ENCODE peak calls at places on chromosomes 3 and 15, in four cellular contexts. C, U, T and Y are unnamed samples.

GRCh38 chr3:33173672-33174071 is 44.9 kb downstream of the SUSD5 start:
- DNase-seq in C (no peak), U (no peak), T (no peak), Y (no peak)

GRCh38 chr3:114121996-114122709 is 56.7 kb downstream of the DRD3 start:
- DNase-seq in C (peak; percentile 78), U (no peak), T (no peak), Y (no peak)

GRCh38 chr15:65292938-65293518 is 2.8 kb upstream of the RNU5A-1 start:
- DNase-seq in C (no peak), U (no peak), T (peak; percentile 45), Y (no peak)

GRCh38 chr3:42007785-42008184 is 45.9 kb upstream of the ULK4 start:
- DNase-seq in C (no peak), U (no peak), T (no peak), Y (no peak)

GRCh38 chr3:28279770-28280169 is 38.4 kb downstream of the CMC1 start:
- DNase-seq in C (peak; percentile 76), U (no peak), T (no peak), Y (no peak)

GRCh38 chr3:110165753-110166152 is 828.4 kb upstream of the DPPA4 start:
- DNase-seq in C (no peak), U (no peak), T (no peak), Y (no peak)

GRCh38 chr3:54020436-54020835 is 101.9 kb upstream of the CACNA2D3 start:
- DNase-seq in C (no peak), U (no peak), T (no peak), Y (no peak)

GRCh38 chr3:149639093-149639486 is 18.7 kb downstream of the WWTR1 start:
- DNase-seq in C (no peak), U (no peak), T (no peak), Y (no peak)

GRCh38 chr15:23422099-23422945 is 24.7 kb downstream of the GOLGA6L2 start:
- DNase-seq in C (no peak), U (no peak), T (no peak), Y (no peak)

GRCh38 chr3:36837089-36837488 is 72.7 kb upstream of the DCLK3 start:
- DNase-seq in C (no peak), U (no peak), T (no peak), Y (no peak)
- TF ChIP-seq CTCF in C (peak; percentile 12), U (no peak), T (no peak), Y (no peak)

GRCh38 chr15:68271854-68272471 is 5.6 kb upstream of the FEM1B start:
- DNase-seq in C (peak; percentile 48), U (no peak), T (peak; percentile 63), Y (peak; percentile 84)

GRCh38 chr15:68275165-68275746 is 2.3 kb upstream of the FEM1B start:
- DNase-seq in C (peak; percentile 43), U (no peak), T (peak; percentile 68), Y (no peak)

GRCh38 chr15:68272797-68273271 is 4.7 kb upstream of the FEM1B start:
- DNase-seq in C (peak; percentile 64), U (no peak), T (no peak), Y (no peak)

GRCh38 chr15:68276668-68277067 is 877 bp upstream of the FEM1B start:
- DNase-seq in C (no peak), U (no peak), T (no peak), Y (no peak)

DNA sequence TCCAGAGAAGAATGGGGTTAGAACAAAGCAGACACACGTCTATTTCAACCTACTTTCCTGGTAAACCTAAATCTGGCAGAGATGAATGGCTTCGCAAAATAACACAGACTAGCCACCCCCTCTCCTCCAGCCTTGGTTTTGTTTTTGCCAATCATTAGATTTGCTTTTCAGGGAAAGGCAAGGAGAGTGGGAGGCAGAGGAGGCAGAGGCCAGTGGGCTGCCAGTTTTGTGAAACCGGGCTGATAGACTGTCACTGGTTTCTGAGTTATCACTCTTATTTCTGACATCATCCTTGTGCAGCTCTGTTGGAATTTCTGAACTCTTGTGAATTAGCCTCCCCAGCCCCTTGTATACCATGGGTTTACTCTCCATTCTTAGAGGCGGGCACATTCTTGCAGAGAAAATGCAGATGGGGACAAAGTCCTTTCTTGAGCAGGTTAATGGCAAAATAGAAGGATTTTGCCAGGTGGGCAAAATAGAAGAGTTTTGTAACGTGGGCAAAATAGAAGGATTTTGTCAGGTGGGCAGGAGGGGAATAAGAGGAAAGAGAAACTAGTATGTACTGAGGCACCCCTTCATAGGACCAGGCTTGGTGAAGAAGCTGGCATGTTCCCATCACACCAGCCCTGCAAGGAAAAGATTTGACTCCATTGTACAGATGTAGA is 3.2 kb upstream of the FEM1B start:
- DNase-seq in C (no peak), U (no peak), T (no peak), Y (no peak)
- H3K4me3 ChIP-seq in C (no peak overlapping the region), U (no peak overlapping the region), T (no peak overlapping the region), Y (no peak overlapping the region)

GRCh38 chr15:88861621-88862020 is 33.7 kb downstream of the HAPLN3 start:
- DNase-seq in C (no peak), U (no peak), T (no peak), Y (no peak)

GRCh38 chr15:88866295-88866881 is 29.0 kb downstream of the HAPLN3 start:
- DNase-seq in C (no peak), U (no peak), T (no peak), Y (no peak)

GRCh38 chr15:88865498-88866099 is 29.7 kb downstream of the HAPLN3 start:
- DNase-seq in C (no peak), U (no peak), T (no peak), Y (no peak)

GRCh38 chr15:88863412-88863811 is 31.9 kb downstream of the HAPLN3 start:
- DNase-seq in C (no peak), U (no peak), T (no peak), Y (no peak)

GRCh38 chr15:88864861-88865497 is 30.4 kb downstream of the HAPLN3 start:
- DNase-seq in C (no peak), U (no peak), T (no peak), Y (no peak)
- H3K27me3 ChIP-seq in C (peaks cover 24% of the 10 kb centered on the region), U (no peaks in the 10 kb centered on the region), T (peaks cover 33% of the 10 kb centered on the region), Y (peaks cover 4% of the 10 kb centered on the region)

GRCh38 chr3:25661694-25662455 is 2.8 kb downstream of the TOP2B start:
- DNase-seq in C (no peak), U (no peak), T (no peak), Y (no peak)
- TF ChIP-seq CTCF in C (no peak), U (no peak), T (no peak), Y (peak; percentile 20)

GRCh38 chr3:169658311-169658931 is 5.1 kb downstream of the MECOM start:
- DNase-seq in C (peak; percentile 45), U (no peak), T (no peak), Y (no peak)
- H3K4me3 ChIP-seq in C (peak overlapping the region; percentile 44), U (no peak overlapping the region), T (no peak overlapping the region), Y (peak overlapping the region; percentile 15)

DNA sequence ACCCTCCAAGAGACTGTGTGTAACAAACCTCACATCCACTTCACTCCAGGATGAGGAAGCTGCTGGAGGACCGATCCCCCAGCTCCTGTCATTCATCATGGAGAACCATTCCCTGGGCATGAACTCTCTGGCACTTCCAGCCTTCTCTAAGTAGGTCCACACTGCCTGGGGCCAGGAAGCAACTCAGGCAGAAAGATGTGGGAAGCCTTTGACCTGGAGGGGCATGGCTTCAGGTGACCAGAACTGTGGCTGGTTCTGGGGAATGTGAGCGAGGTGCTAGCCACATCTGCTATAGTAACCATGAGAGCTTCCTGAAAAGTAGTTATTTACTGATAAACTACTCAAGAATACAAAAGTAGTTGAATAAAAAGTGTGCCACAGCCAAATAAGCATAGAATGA is 173.7 kb upstream of the CTDSPL start:
- DNase-seq in C (no peak), U (no peak), T (no peak), Y (no peak)
- H3K27me3 ChIP-seq in C (peaks cover 2% of the 10 kb centered on the region), U (no peaks in the 10 kb centered on the region), T (peaks cover 16% of the 10 kb centered on the region), Y (peaks cover 2% of the 10 kb centered on the region)

GRCh38 chr3:135905058-135905724 is 60.3 kb upstream of the PPP2R3A start:
- DNase-seq in C (peak; percentile 40), U (no peak), T (no peak), Y (no peak)
- TF ChIP-seq CTCF in C (peak; percentile 27), U (no peak), T (no peak), Y (peak; percentile 25)

DNA sequence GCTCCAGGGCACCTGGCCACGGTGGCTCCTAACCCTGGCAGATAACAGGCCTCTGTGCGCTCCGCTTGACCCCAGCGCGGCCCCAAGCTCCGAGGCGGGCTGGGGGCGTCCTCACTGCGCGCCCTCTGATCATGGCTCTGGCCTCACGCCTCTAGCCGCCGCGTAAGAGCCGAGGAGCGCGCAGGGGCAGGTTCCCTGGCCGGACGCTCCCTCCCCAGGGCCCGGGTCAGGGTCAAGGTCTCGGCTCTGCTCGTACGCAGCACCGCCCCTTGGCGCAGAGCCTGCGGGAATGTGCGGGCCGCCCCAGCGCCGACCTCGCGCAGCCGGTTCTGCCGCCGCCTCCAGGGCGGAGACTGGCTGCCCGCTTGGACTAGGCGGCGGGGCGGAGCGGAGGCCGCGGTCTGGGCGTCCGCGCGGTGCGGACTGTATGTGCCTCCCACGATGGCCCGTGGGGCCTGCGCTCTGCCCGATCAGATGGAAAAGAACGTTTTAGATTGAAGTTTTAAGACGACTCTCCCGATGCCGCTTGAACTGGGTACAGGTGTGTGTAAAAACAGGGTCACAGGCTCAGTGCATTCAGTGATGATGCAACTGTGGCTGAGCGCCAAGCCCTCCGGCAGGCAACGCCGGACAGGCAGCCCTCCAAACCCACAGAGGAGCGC is 40.8 kb downstream of the CHST14 start:
- DNase-seq in C (peak; percentile 50), U (no peak), T (peak; percentile 62), Y (no peak)
- H3K4me3 ChIP-seq in C (peak overlapping the region; percentile 31), U (peak overlapping the region; percentile 37), T (peak overlapping the region; percentile 55), Y (peak overlapping the region; percentile 40)

GRCh38 chr15:89342840-89343239 is 8.2 kb upstream of the POLG start:
- DNase-seq in C (no peak), U (no peak), T (no peak), Y (no peak)

GRCh38 chr15:89349212-89349558 is 14.6 kb upstream of the POLG start:
- DNase-seq in C (no peak), U (no peak), T (no peak), Y (no peak)

GRCh38 chr15:89341316-89342005 is 6.8 kb upstream of the POLG start:
- DNase-seq in C (no peak), U (no peak), T (no peak), Y (no peak)

GRCh38 chr15:89346516-89346915 is 11.9 kb upstream of the POLG start:
- DNase-seq in C (no peak), U (no peak), T (no peak), Y (no peak)

GRCh38 chr15:89345245-89345644 is 10.6 kb upstream of the POLG start:
- DNase-seq in C (no peak), U (no peak), T (no peak), Y (no peak)
- H3K27me3 ChIP-seq in C (peaks cover 19% of the 10 kb centered on the region), U (no peaks in the 10 kb centered on the region), T (peaks cover 39% of the 10 kb centered on the region), Y (peaks cover 15% of the 10 kb centered on the region)

GRCh38 chr15:101115318-101115886 is 136.4 kb downstream of the CHSY1 start:
- DNase-seq in C (no peak), U (no peak), T (no peak), Y (no peak)

GRCh38 chr15:101112336-101113113 is 139.3 kb downstream of the CHSY1 start:
- DNase-seq in C (no peak), U (no peak), T (no peak), Y (no peak)

GRCh38 chr15:101113114-101114005 is 138.5 kb downstream of the CHSY1 start:
- DNase-seq in C (no peak), U (no peak), T (no peak), Y (no peak)

GRCh38 chr15:101114610-101115009 is 137.2 kb downstream of the CHSY1 start:
- DNase-seq in C (no peak), U (no peak), T (no peak), Y (no peak)

DNA sequence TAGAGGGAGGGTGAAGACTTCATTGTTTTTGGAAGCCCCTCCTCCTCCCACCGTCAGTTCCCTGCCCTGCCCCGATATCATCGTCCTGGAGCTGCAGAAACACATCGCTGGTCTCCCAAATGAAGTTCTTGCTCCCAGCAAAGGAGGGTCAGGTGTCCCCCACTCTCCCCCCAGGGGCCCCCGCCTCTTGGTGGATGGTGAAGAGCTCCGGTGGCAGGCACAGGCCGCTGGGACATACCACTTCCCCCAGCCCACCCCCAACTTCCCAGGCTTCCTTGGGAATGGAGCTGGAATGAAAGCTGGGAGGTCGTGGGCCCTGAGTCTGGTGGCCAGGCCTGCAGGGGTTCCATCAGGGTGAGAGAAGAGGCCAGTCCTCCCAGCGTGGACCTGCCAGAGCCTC is 137.7 kb downstream of the CHSY1 start:
- DNase-seq in C (no peak), U (no peak), T (no peak), Y (no peak)
- TF ChIP-seq CTCF in C (no peak), U (no peak), T (no peak), Y (no peak)